ENCODE peak calls at places on chromosomes 11 and 22, in nine cellular contexts. One of them, this sample, is unnamed.

GRCh38 chr11:27485930-27486773 is 13.6 kb upstream of the LGR4 start:
- DNase-seq in progenitor cell of endocrine pancreas: peak; percentile 27
- DNase-seq in AG10803: peak; percentile 58
- DNase-seq in heart left ventricle: peak; percentile 24
- DNase-seq in mammary epithelial cell: peak; percentile 42
- DNase-seq in cardiac muscle cell: peak; percentile 64
- DNase-seq in GM23338: peak; percentile 81
- DNase-seq in GM12878: no peak
- DNase-seq in kidney: no peak
- DNase-seq in this sample: no peak

GRCh38 chr11:70641366-70641765 is 243.0 kb downstream of the CTTN start:
- DNase-seq in GM12878: no peak
- DNase-seq in mammary epithelial cell: no peak
- DNase-seq in progenitor cell of endocrine pancreas: no peak
- DNase-seq in cardiac muscle cell: peak; percentile 6
- DNase-seq in kidney: no peak
- DNase-seq in GM23338: no peak
- DNase-seq in AG10803: no peak
- DNase-seq in heart left ventricle: no peak
- DNase-seq in this sample: no peak

GRCh38 chr11:15800121-15800800 is 556.1 kb downstream of the SOX6 start:
- DNase-seq in AG10803: peak; percentile 76
- DNase-seq in kidney: no peak
- DNase-seq in mammary epithelial cell: peak; percentile 87
- DNase-seq in cardiac muscle cell: no peak
- DNase-seq in GM23338: no peak
- DNase-seq in GM12878: no peak
- DNase-seq in heart left ventricle: no peak
- DNase-seq in progenitor cell of endocrine pancreas: no peak
- DNase-seq in this sample: peak; percentile 69

GRCh38 chr11:90220391-90220790 is 2.5 kb downstream of the CHORDC1 start:
- DNase-seq in GM12878: no peak
- DNase-seq in cardiac muscle cell: no peak
- DNase-seq in progenitor cell of endocrine pancreas: no peak
- DNase-seq in AG10803: peak; percentile 50
- DNase-seq in heart left ventricle: no peak
- DNase-seq in GM23338: no peak
- DNase-seq in kidney: no peak
- DNase-seq in mammary epithelial cell: peak; percentile 57
- DNase-seq in this sample: no peak

GRCh38 chr11:128232588-128232987 is 354.8 kb downstream of the ETS1 start:
- DNase-seq in GM23338: no peak
- DNase-seq in kidney: no peak
- DNase-seq in cardiac muscle cell: no peak
- DNase-seq in GM12878: no peak
- DNase-seq in mammary epithelial cell: no peak
- DNase-seq in progenitor cell of endocrine pancreas: no peak
- DNase-seq in heart left ventricle: no peak
- DNase-seq in AG10803: no peak
- DNase-seq in this sample: no peak

GRCh38 chr22:17429516-17429915 is 60.3 kb downstream of the CECR2 start:
- DNase-seq in heart left ventricle: no peak
- DNase-seq in GM12878: no peak
- DNase-seq in GM23338: no peak
- DNase-seq in progenitor cell of endocrine pancreas: no peak
- DNase-seq in cardiac muscle cell: no peak
- DNase-seq in mammary epithelial cell: no peak
- DNase-seq in kidney: no peak
- DNase-seq in AG10803: no peak
- DNase-seq in this sample: no peak

GRCh38 chr11:61602775-61603569 is 22.1 kb upstream of the SYT7 start:
- DNase-seq in cardiac muscle cell: no peak
- DNase-seq in AG10803: peak; percentile 97
- DNase-seq in GM23338: no peak
- DNase-seq in kidney: peak; percentile 94
- DNase-seq in progenitor cell of endocrine pancreas: no peak
- DNase-seq in heart left ventricle: peak; percentile 55
- DNase-seq in mammary epithelial cell: peak; percentile 98
- DNase-seq in GM12878: no peak
- DNase-seq in this sample: peak; percentile 71

GRCh38 chr11:6737872-6738466 is 33.8 kb downstream of the OR2AG2 start:
- DNase-seq in progenitor cell of endocrine pancreas: no peak
- DNase-seq in cardiac muscle cell: peak; percentile 61
- DNase-seq in heart left ventricle: peak; percentile 38
- DNase-seq in GM12878: no peak
- DNase-seq in GM23338: peak; percentile 80
- DNase-seq in mammary epithelial cell: peak; percentile 53
- DNase-seq in kidney: no peak
- DNase-seq in AG10803: peak; percentile 30
- DNase-seq in this sample: no peak

GRCh38 chr22:19523240-19524169 is 705 bp downstream of the CLDN5 start:
- DNase-seq in AG10803: peak; percentile 23
- DNase-seq in progenitor cell of endocrine pancreas: no peak
- DNase-seq in GM23338: peak; percentile 86
- DNase-seq in mammary epithelial cell: peak; percentile 26
- DNase-seq in cardiac muscle cell: peak; percentile 52
- DNase-seq in heart left ventricle: no peak
- DNase-seq in GM12878: no peak
- DNase-seq in kidney: no peak
- DNase-seq in this sample: no peak

DNA sequence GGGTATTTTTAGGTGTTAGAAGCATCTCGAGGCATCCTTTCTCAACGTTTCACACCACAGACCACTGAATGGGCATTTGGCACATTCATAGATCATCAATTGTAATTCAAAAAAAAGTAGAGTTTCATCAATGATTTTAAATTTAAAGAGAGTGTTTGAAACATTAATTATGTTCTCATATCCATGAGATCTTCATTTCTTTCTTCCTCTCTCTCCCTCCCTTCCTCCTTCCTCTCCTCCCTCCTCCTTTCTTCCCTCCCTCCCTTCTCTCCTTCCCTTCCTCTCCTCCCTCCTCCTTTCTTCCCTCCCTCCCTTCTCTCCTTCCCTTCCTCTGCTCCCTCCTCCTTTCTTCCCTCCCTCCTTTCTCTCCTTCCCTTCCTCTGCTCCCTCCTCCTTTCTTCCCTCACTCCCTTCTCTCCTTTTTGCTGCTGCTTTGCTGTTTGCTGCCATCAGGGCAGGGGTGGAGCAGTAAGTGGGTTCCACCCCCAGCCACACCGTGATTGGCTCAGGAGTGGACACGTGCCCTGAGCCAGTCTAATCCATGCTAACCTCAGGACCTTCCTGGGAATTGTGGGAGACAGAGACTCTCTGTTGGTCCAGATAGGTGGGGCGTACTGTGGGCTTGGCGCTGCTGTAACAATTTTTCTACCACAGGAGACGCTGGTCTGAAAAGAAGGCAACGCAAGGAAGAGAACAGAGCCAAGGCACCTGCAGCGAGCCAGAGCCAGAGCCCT is 33.8 kb upstream of the APOBEC3A start:
- DNase-seq in progenitor cell of endocrine pancreas: no peak
- DNase-seq in heart left ventricle: peak; percentile 82
- DNase-seq in mammary epithelial cell: peak; percentile 83
- DNase-seq in GM12878: no peak
- DNase-seq in AG10803: peak; percentile 66
- DNase-seq in kidney: peak; percentile 92
- DNase-seq in cardiac muscle cell: peak; percentile 28
- DNase-seq in GM23338: peak; percentile 62
- DNase-seq in this sample: peak; percentile 79
- TF ChIP-seq CTCF in progenitor cell of endocrine pancreas: no peak
- TF ChIP-seq CTCF in heart left ventricle: peak; percentile 30
- TF ChIP-seq CTCF in mammary epithelial cell: peak; percentile 34
- TF ChIP-seq CTCF in GM12878: no peak
- TF ChIP-seq CTCF in AG10803: peak; percentile 32
- TF ChIP-seq CTCF in kidney: peak; percentile 10
- TF ChIP-seq CTCF in cardiac muscle cell: peak; percentile 37
- TF ChIP-seq CTCF in GM23338: no peak
- TF ChIP-seq CTCF in this sample: peak; percentile 31

DNA sequence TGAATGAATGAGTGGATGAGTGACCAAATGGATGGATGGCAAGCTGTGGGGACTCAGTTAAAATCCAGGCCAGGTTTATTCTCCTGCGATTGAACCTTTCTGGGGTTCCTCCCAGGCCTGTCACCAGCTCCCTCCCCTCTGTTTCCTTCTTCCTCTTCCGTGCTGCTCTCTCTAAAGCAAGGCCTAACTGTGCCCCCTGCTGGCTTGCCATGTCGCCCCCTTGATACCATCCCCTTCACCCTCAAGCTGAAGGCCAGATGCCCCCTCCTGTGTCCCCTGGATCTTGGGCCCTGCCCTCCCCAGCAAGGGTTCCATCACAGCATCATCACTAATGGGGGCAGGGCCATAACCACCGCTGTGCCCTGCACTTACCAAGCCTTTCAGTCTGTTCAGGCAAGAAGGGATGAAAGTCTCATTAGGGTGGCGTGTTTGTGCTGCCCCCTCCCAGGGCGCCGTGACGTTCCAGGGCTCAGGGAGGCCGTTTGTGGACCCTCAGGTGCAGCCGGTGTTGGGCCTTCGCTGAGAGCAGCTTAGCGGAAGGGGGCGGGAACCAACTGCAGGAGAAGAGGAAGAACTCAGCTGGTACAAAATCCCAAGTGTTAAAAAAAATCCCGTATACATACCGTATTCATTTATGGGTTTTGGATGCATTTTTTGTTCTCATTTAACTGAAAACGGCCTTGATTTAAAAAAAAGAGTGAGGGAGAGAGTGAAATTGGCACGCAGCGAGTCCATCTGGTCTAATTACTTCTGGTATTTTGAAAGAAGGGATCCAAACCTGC is 69.9 kb downstream of the MPPED1 start:
- DNase-seq in GM12878: no peak
- DNase-seq in GM23338: peak; percentile 48
- DNase-seq in mammary epithelial cell: no peak
- DNase-seq in cardiac muscle cell: peak; percentile 10
- DNase-seq in AG10803: no peak
- DNase-seq in kidney: peak; percentile 63
- DNase-seq in progenitor cell of endocrine pancreas: no peak
- DNase-seq in heart left ventricle: no peak
- DNase-seq in this sample: no peak
- TF ChIP-seq CTCF in GM12878: peak; percentile 10
- TF ChIP-seq CTCF in GM23338: peak; percentile 34
- TF ChIP-seq CTCF in mammary epithelial cell: peak; percentile 14
- TF ChIP-seq CTCF in cardiac muscle cell: no peak
- TF ChIP-seq CTCF in AG10803: no peak
- TF ChIP-seq CTCF in kidney: no peak
- TF ChIP-seq CTCF in progenitor cell of endocrine pancreas: peak; percentile 28
- TF ChIP-seq CTCF in heart left ventricle: no peak
- TF ChIP-seq CTCF in this sample: no peak

DNA sequence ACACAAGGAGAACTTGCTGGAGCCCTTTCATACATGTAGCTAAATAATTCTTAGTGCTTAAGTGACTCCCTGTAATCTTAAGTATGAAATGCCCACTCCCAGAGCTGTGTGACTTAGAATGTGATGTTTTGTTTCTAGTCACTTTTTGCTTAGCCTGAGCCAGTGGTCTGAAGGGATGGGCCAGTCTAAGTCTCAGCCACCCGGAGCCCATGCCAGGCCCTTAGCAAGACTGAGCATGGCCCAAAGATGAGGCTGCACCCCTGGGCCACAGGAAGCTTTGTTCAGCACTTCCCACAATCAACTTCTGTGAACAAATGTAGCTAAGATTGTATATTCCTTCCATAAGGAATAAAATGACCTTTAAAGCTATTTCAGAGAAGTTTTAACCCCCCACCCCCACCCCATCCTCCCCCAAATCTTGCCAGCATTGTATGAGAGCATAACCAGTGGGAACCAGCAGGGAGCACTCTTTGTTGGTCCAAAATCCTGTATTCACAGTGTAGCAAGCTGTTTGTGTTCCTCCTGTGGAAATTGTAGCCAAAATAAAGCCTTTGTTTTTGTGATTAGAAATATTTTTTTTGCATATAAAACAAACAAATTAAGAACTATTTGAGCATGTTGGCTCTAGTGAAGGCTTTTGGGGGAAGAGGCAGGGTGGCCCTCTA is 73.8 kb upstream of the GAL start:
- DNase-seq in AG10803: peak; percentile 11
- DNase-seq in GM23338: peak; percentile 38
- DNase-seq in mammary epithelial cell: no peak
- DNase-seq in heart left ventricle: no peak
- DNase-seq in cardiac muscle cell: no peak
- DNase-seq in progenitor cell of endocrine pancreas: no peak
- DNase-seq in kidney: no peak
- DNase-seq in GM12878: no peak
- DNase-seq in this sample: no peak
- TF ChIP-seq CTCF in AG10803: peak; percentile 45
- TF ChIP-seq CTCF in GM23338: peak; percentile 52
- TF ChIP-seq CTCF in mammary epithelial cell: peak; percentile 27
- TF ChIP-seq CTCF in heart left ventricle: peak; percentile 19
- TF ChIP-seq CTCF in cardiac muscle cell: peak; percentile 39
- TF ChIP-seq CTCF in progenitor cell of endocrine pancreas: peak; percentile 31
- TF ChIP-seq CTCF in kidney: peak; percentile 16
- TF ChIP-seq CTCF in GM12878: peak; percentile 19
- TF ChIP-seq CTCF in this sample: no peak

GRCh38 chr22:31872209-31872608 is 72.1 kb upstream of the YWHAH start:
- DNase-seq in AG10803: no peak
- DNase-seq in cardiac muscle cell: no peak
- DNase-seq in mammary epithelial cell: no peak
- DNase-seq in progenitor cell of endocrine pancreas: no peak
- DNase-seq in heart left ventricle: no peak
- DNase-seq in GM12878: no peak
- DNase-seq in kidney: no peak
- DNase-seq in GM23338: peak; percentile 69
- DNase-seq in this sample: no peak

GRCh38 chr22:31871475-31871874 is 72.9 kb upstream of the YWHAH start:
- DNase-seq in mammary epithelial cell: no peak
- DNase-seq in cardiac muscle cell: no peak
- DNase-seq in AG10803: no peak
- DNase-seq in GM12878: no peak
- DNase-seq in kidney: no peak
- DNase-seq in progenitor cell of endocrine pancreas: no peak
- DNase-seq in heart left ventricle: no peak
- DNase-seq in GM23338: no peak
- DNase-seq in this sample: no peak

GRCh38 chr22:31867386-31868153 is 76.8 kb upstream of the YWHAH start:
- DNase-seq in GM12878: no peak
- DNase-seq in kidney: no peak
- DNase-seq in GM23338: peak; percentile 50
- DNase-seq in mammary epithelial cell: no peak
- DNase-seq in heart left ventricle: no peak
- DNase-seq in progenitor cell of endocrine pancreas: no peak
- DNase-seq in cardiac muscle cell: no peak
- DNase-seq in AG10803: no peak
- DNase-seq in this sample: no peak

GRCh38 chr22:31874821-31875220 is 69.5 kb upstream of the YWHAH start:
- DNase-seq in heart left ventricle: no peak
- DNase-seq in GM23338: no peak
- DNase-seq in mammary epithelial cell: no peak
- DNase-seq in AG10803: no peak
- DNase-seq in GM12878: no peak
- DNase-seq in cardiac muscle cell: no peak
- DNase-seq in progenitor cell of endocrine pancreas: no peak
- DNase-seq in kidney: no peak
- DNase-seq in this sample: no peak

DNA sequence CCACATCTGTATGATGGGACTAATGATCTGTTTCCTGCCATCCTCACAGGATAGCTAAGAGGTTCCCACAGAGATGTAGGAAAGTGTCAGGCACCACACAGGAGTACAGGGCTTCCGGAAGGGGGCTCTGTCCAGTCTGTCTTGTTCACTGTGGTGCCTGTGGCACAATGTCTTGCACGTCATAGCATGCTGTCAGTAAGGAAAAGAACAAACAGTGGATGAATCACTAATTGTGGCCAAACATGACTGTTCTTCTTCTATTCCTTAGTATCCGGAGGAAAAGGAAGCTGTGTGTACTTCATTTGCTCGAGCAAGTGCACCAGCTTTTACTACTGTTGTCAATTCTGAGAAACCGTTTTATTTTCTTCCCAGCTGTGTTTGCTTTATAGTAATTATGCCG is 73.4 kb upstream of the YWHAH start:
- DNase-seq in GM12878: no peak
- DNase-seq in AG10803: peak; percentile 76
- DNase-seq in cardiac muscle cell: no peak
- DNase-seq in heart left ventricle: no peak
- DNase-seq in progenitor cell of endocrine pancreas: no peak
- DNase-seq in GM23338: no peak
- DNase-seq in kidney: no peak
- DNase-seq in mammary epithelial cell: peak; percentile 93
- DNase-seq in this sample: no peak
- TF ChIP-seq CTCF in GM12878: no peak
- TF ChIP-seq CTCF in AG10803: peak; percentile 34
- TF ChIP-seq CTCF in cardiac muscle cell: no peak
- TF ChIP-seq CTCF in heart left ventricle: no peak
- TF ChIP-seq CTCF in progenitor cell of endocrine pancreas: no peak
- TF ChIP-seq CTCF in GM23338: no peak
- TF ChIP-seq CTCF in kidney: no peak
- TF ChIP-seq CTCF in mammary epithelial cell: peak; percentile 63
- TF ChIP-seq CTCF in this sample: no peak

This sample was measured in upper lobe of right lung.